ENCODE peak calls at places on chromosomes 2 and 18, in four cellular contexts. R, D, B and C are unnamed samples.

GRCh38 chr2:12170151-12170550 is 423.7 kb downstream of the LPIN1 start:
- DNase-seq in R (no peak), D (no peak), B (no peak), C (no peak)

GRCh38 chr2:100283724-100284501 is 38.4 kb downstream of the LONRF2 start:
- DNase-seq in R (no peak), D (no peak), B (no peak), C (no peak)

GRCh38 chr2:73414651-73415050 is 29.0 kb downstream of the ALMS1 start:
- DNase-seq in R (no peak), D (no peak), B (no peak), C (no peak)

GRCh38 chr2:72846171-72847095 is 20.6 kb upstream of the EXOC6B start:
- DNase-seq in R (no peak), D (no peak), B (no peak), C (no peak)

GRCh38 chr2:24832991-24833671 is 39.9 kb downstream of the CENPO start:
- DNase-seq in R (no peak), D (no peak), B (no peak), C (no peak)

GRCh38 chr18:57980573-57981348 is 63.3 kb upstream of the NEDD4L start:
- DNase-seq in R (no peak), D (no peak), B (no peak), C (no peak)

GRCh38 chr2:237591021-237591370 is 462 bp upstream of the RAB17 start:
- DNase-seq in R (no peak), D (no peak), B (no peak), C (no peak)

GRCh38 chr18:74895686-74896085 is 298.0 kb downstream of the ZNF407 start:
- DNase-seq in R (no peak), D (no peak), B (no peak), C (no peak)

GRCh38 chr2:20146401-20146800 is 78.5 kb downstream of the SDC1 start:
- DNase-seq in R (no peak), D (no peak), B (no peak), C (no peak)

GRCh38 chr2:8408560-8409460 is 273.0 kb upstream of the ID2 start:
- DNase-seq in R (no peak), D (no peak), B (no peak), C (no peak)